ENCODE peak calls at places on chromosomes 12 and 14, in five cellular contexts. X is heart right ventricle, M is gastrocnemius medialis, A is cardiac muscle cell, J is WERI-Rb-1. P is an unnamed sample.

GRCh38 chr14:103337794-103338193 is 3.8 kb downstream of the EIF5 start:
- DNase-seq in X (no peak), M (no peak), A (no peak), J (no peak), P (no peak)

GRCh38 chr12:62260733-62261683 is 804 bp downstream of the USP15 start:
- DNase-seq in X (peak), M (peak), A (peak), J (peak), P (no peak)

GRCh38 chr12:88362439-88362838 is 217.8 kb downstream of the KITLG start:
- DNase-seq in X (no peak), M (no peak), A (peak), J (no peak), P (no peak)

GRCh38 chr12:98238513-98238912 is 276.9 kb upstream of the TMPO start:
- DNase-seq in X (no peak), M (no peak), A (peak), J (no peak), P (no peak)

GRCh38 chr12:39047539-39048078 is 142.2 kb upstream of the CPNE8 start:
- DNase-seq in X (no peak), M (no peak), A (no peak), J (no peak), P (no peak)

GRCh38 chr12:75781532-75782046 is 250.0 kb downstream of the PHLDA1 start:
- DNase-seq in X (peak), M (no peak), A (peak), J (no peak), P (no peak)

GRCh38 chr12:19482551-19483109 is 43.3 kb downstream of the AEBP2 start:
- DNase-seq in X (peak), M (peak), A (peak), J (no peak), P (no peak)

GRCh38 chr14:29191092-29191491 is 424.5 kb downstream of the FOXG1 start:
- DNase-seq in X (no peak), M (no peak), A (no peak), J (no peak), P (no peak)

GRCh38 chr12:47080725-47081502 is 1.2 kb upstream of the AMIGO2 start:
- DNase-seq in X (peak), M (peak), A (peak), J (no peak), P (no peak)

GRCh38 chr12:587551-588322 is 75.5 kb downstream of the NINJ2 start:
- DNase-seq in X (no peak), M (no peak), A (no peak), J (no peak), P (no peak)

GRCh38 chr12:6745751-6746525 is 7.0 kb downstream of the MLF2 start:
- DNase-seq in X (no peak), M (no peak), A (no peak), J (no peak), P (no peak)

GRCh38 chr14:99380991-99381687 is 99.5 kb downstream of the SETD3 start:
- DNase-seq in X (no peak), M (no peak), A (no peak), J (no peak), P (no peak)

GRCh38 chr14:67566908-67567307 is 33.2 kb downstream of the PIGH start:
- DNase-seq in X (no peak), M (peak), A (peak), J (peak), P (no peak)

GRCh38 chr12:19223695-19224094 is 94.2 kb downstream of the PLEKHA5 start:
- DNase-seq in X (no peak), M (no peak), A (peak), J (no peak), P (no peak)

GRCh38 chr14:93055651-93056115 is 60.0 kb downstream of the ITPK1 start:
- DNase-seq in X (no peak), M (no peak), A (no peak), J (no peak), P (no peak)

GRCh38 chr12:34388636-34389377 is 366.5 kb downstream of the ALG10 start:
- DNase-seq in X (no peak), M (no peak), A (no peak), J (no peak), P (no peak)

GRCh38 chr12:71846322-71846940 is 6.9 kb downstream of the TBC1D15 start:
- DNase-seq in X (no peak), M (no peak), A (peak), J (no peak), P (no peak)

GRCh38 chr14:101754893-101755292 is 6.6 kb upstream of the PPP2R5C start:
- DNase-seq in X (no peak), M (no peak), A (no peak), J (no peak), P (no peak)

GRCh38 chr12:69330475-69331473 is 17.4 kb upstream of the LYZ start:
- DNase-seq in X (no peak), M (no peak), A (no peak), J (peak), P (no peak)

GRCh38 chr12:54018608-54018984 is 9.6 kb upstream of the HOXC6 start:
- DNase-seq in X (no peak), M (peak), A (no peak), J (peak), P (no peak)

GRCh38 chr12:75289678-75290200 is 40.4 kb downstream of the CAPS2 start:
- DNase-seq in X (no peak), M (no peak), A (peak), J (no peak), P (no peak)

GRCh38 chr12:96255077-96255476 is 60.9 kb downstream of the ELK3 start:
- DNase-seq in X (peak), M (peak), A (peak), J (no peak), P (no peak)

GRCh38 chr14:71618047-71618446 is 314.2 kb upstream of the RGS6 start:
- DNase-seq in X (no peak), M (no peak), A (no peak), J (no peak), P (no peak)

GRCh38 chr12:95996034-95996658 is at the start of gene HAL:
- DNase-seq in X (no peak), M (peak), A (peak), J (no peak), P (no peak)

GRCh38 chr14:64293976-64294671 is at the start of gene ESR2:
- DNase-seq in X (no peak), M (peak), A (peak), J (peak), P (peak)

GRCh38 chr12:55704824-55705780 is 2.6 kb downstream of the ITGA7 start:
- DNase-seq in X (no peak), M (peak), A (no peak), J (no peak), P (no peak)

GRCh38 chr14:20698018-20698329 is 9.4 kb downstream of the ANG start:
- DNase-seq in X (no peak), M (no peak), A (no peak), J (no peak), P (no peak)
- TF ChIP-seq CTCF in X (no peak), M (no peak), A (no peak), J (no peak), P (no peak)

DNA sequence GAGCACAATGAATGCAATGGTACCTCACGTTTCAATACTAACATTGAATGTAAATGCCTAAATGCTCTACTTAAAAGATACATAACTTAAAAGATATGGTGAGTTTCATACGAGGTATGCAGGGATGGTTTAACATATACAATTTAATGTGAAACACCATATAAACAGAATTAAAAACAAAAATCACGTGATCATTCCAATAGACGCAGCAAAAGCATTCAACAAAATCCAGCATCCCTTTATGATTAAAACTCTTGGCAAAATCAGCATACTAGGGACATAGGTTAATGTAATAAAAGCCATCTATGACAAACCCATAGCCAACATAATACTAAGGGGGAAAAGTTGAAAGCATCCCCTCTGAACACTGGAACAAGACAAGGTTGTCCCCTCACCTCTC is 845.7 kb downstream of the SLC16A7 start:
- DNase-seq in X (no peak), M (no peak), A (no peak), J (no peak), P (no peak)
- TF ChIP-seq CTCF in X (no peak), M (no peak), A (no peak), J (no peak), P (no peak)

GRCh38 chr14:36207500-36207899 is 31.0 kb upstream of the PTCSC3 start:
- DNase-seq in X (no peak), M (no peak), A (peak), J (no peak), P (no peak)
- TF ChIP-seq CTCF in X (peak), M (no peak), A (peak), J (no peak), P (peak)

GRCh38 chr12:120775862-120776552 is 50.4 kb downstream of the ACADS start:
- DNase-seq in X (no peak), M (no peak), A (peak), J (no peak), P (no peak)
- TF ChIP-seq CTCF in X (no peak), M (no peak), A (peak), J (no peak), P (peak)

P was measured in progenitor cell of endocrine pancreas.